ENCODE peak calls at places on chromosome 7, in nine cellular contexts. One of them, this sample, is unnamed.

GRCh38 chr7:135282621-135283295 is 49.1 kb downstream of the STRA8 start:
- DNase-seq in ovary: no peak
- DNase-seq in K562: no peak
- DNase-seq in right lobe of liver: no peak
- DNase-seq in sigmoid colon: no peak
- DNase-seq in breast epithelium: no peak
- DNase-seq in HepG2: no peak
- DNase-seq in tibial nerve: no peak
- DNase-seq in heart left ventricle: no peak
- DNase-seq in this sample: no peak

GRCh38 chr7:23216021-23216420 is 30.6 kb upstream of the GPNMB start:
- DNase-seq in ovary: no peak
- DNase-seq in K562: no peak
- DNase-seq in right lobe of liver: peak; percentile 63
- DNase-seq in sigmoid colon: peak; percentile 73
- DNase-seq in breast epithelium: no peak
- DNase-seq in HepG2: no peak
- DNase-seq in tibial nerve: peak; percentile 48
- DNase-seq in heart left ventricle: peak; percentile 68
- DNase-seq in this sample: peak; percentile 52

GRCh38 chr7:50791921-50792341 is 9.2 kb upstream of the GRB10 start:
- DNase-seq in ovary: no peak
- DNase-seq in K562: peak; percentile 19
- DNase-seq in right lobe of liver: no peak
- DNase-seq in sigmoid colon: no peak
- DNase-seq in breast epithelium: no peak
- DNase-seq in HepG2: peak; percentile 20
- DNase-seq in tibial nerve: no peak
- DNase-seq in heart left ventricle: no peak
- DNase-seq in this sample: no peak

GRCh38 chr7:44967571-44968446 is 11.0 kb downstream of the MYO1G start:
- DNase-seq in ovary: peak; percentile 16
- DNase-seq in K562: peak; percentile 64
- DNase-seq in right lobe of liver: no peak
- DNase-seq in sigmoid colon: peak; percentile 63
- DNase-seq in breast epithelium: no peak
- DNase-seq in HepG2: peak; percentile 68
- DNase-seq in tibial nerve: no peak
- DNase-seq in heart left ventricle: no peak
- DNase-seq in this sample: no peak

GRCh38 chr7:42478717-42479116 is 241.7 kb upstream of the GLI3 start:
- DNase-seq in ovary: no peak
- DNase-seq in K562: no peak
- DNase-seq in right lobe of liver: no peak
- DNase-seq in sigmoid colon: no peak
- DNase-seq in breast epithelium: no peak
- DNase-seq in HepG2: no peak
- DNase-seq in tibial nerve: no peak
- DNase-seq in heart left ventricle: peak; percentile 55
- DNase-seq in this sample: no peak

GRCh38 chr7:134709197-134709596 is 62.5 kb downstream of the BPGM start:
- DNase-seq in ovary: no peak
- DNase-seq in K562: no peak
- DNase-seq in right lobe of liver: no peak
- DNase-seq in sigmoid colon: no peak
- DNase-seq in breast epithelium: no peak
- DNase-seq in HepG2: no peak
- DNase-seq in tibial nerve: no peak
- DNase-seq in heart left ventricle: no peak
- DNase-seq in this sample: no peak

GRCh38 chr7:17939670-17940301 is 508 bp downstream of the SNX13 start:
- DNase-seq in ovary: no peak
- DNase-seq in K562: peak; percentile 65
- DNase-seq in right lobe of liver: peak; percentile 72
- DNase-seq in sigmoid colon: peak; percentile 71
- DNase-seq in breast epithelium: peak; percentile 32
- DNase-seq in HepG2: peak; percentile 13
- DNase-seq in tibial nerve: peak; percentile 24
- DNase-seq in heart left ventricle: peak; percentile 44
- DNase-seq in this sample: peak; percentile 77

GRCh38 chr7:149821191-149822148 is 16.7 kb upstream of the ZNF862 start:
- DNase-seq in ovary: no peak
- DNase-seq in K562: no peak
- DNase-seq in right lobe of liver: peak; percentile 77
- DNase-seq in sigmoid colon: no peak
- DNase-seq in breast epithelium: no peak
- DNase-seq in HepG2: peak; percentile 11
- DNase-seq in tibial nerve: no peak
- DNase-seq in heart left ventricle: peak; percentile 13
- DNase-seq in this sample: no peak

GRCh38 chr7:30351724-30352123 is 67.3 kb downstream of the ZNRF2 start:
- DNase-seq in ovary: no peak
- DNase-seq in K562: no peak
- DNase-seq in right lobe of liver: no peak
- DNase-seq in sigmoid colon: no peak
- DNase-seq in breast epithelium: no peak
- DNase-seq in HepG2: no peak
- DNase-seq in tibial nerve: no peak
- DNase-seq in heart left ventricle: no peak
- DNase-seq in this sample: no peak

GRCh38 chr7:151307536-151307935 is 34.1 kb upstream of the NUB1 start:
- DNase-seq in ovary: no peak
- DNase-seq in K562: no peak
- DNase-seq in right lobe of liver: no peak
- DNase-seq in sigmoid colon: no peak
- DNase-seq in breast epithelium: no peak
- DNase-seq in HepG2: no peak
- DNase-seq in tibial nerve: no peak
- DNase-seq in heart left ventricle: no peak
- DNase-seq in this sample: no peak

GRCh38 chr7:65269150-65269856 is 104.4 kb upstream of the ZNF92 start:
- DNase-seq in ovary: peak; percentile 36
- DNase-seq in K562: peak; percentile 97
- DNase-seq in right lobe of liver: no peak
- DNase-seq in sigmoid colon: no peak
- DNase-seq in breast epithelium: no peak
- DNase-seq in HepG2: peak; percentile 90
- DNase-seq in tibial nerve: no peak
- DNase-seq in heart left ventricle: no peak
- DNase-seq in this sample: no peak
- H3K4me3 ChIP-seq in ovary: no peak overlapping the region
- H3K4me3 ChIP-seq in K562: peak overlapping the region; percentile 60
- H3K4me3 ChIP-seq in right lobe of liver: peak overlapping the region; percentile 48
- H3K4me3 ChIP-seq in sigmoid colon: peak overlapping the region; percentile 9
- H3K4me3 ChIP-seq in breast epithelium: peak overlapping the region; percentile 65
- H3K4me3 ChIP-seq in HepG2: peak overlapping the region; percentile 82
- H3K4me3 ChIP-seq in tibial nerve: peak overlapping the region; percentile 26
- H3K4me3 ChIP-seq in heart left ventricle: no peak overlapping the region
- H3K4me3 ChIP-seq in this sample: peak overlapping the region; percentile 31

GRCh38 chr7:155559519-155560108 is 13.3 kb upstream of the CNPY1 start:
- DNase-seq in ovary: no peak
- DNase-seq in K562: no peak
- DNase-seq in right lobe of liver: peak; percentile 22
- DNase-seq in sigmoid colon: no peak
- DNase-seq in breast epithelium: no peak
- DNase-seq in HepG2: no peak
- DNase-seq in tibial nerve: no peak
- DNase-seq in heart left ventricle: no peak
- DNase-seq in this sample: no peak

GRCh38 chr7:155560196-155560595 is 13.8 kb upstream of the CNPY1 start:
- DNase-seq in ovary: no peak
- DNase-seq in K562: no peak
- DNase-seq in right lobe of liver: peak; percentile 24
- DNase-seq in sigmoid colon: no peak
- DNase-seq in breast epithelium: no peak
- DNase-seq in HepG2: no peak
- DNase-seq in tibial nerve: no peak
- DNase-seq in heart left ventricle: no peak
- DNase-seq in this sample: no peak

GRCh38 chr7:155558961-155559360 is 12.6 kb upstream of the CNPY1 start:
- DNase-seq in ovary: no peak
- DNase-seq in K562: no peak
- DNase-seq in right lobe of liver: peak; percentile 27
- DNase-seq in sigmoid colon: no peak
- DNase-seq in breast epithelium: no peak
- DNase-seq in HepG2: no peak
- DNase-seq in tibial nerve: no peak
- DNase-seq in heart left ventricle: no peak
- DNase-seq in this sample: no peak

GRCh38 chr7:155560982-155561686 is 14.8 kb upstream of the CNPY1 start:
- DNase-seq in ovary: no peak
- DNase-seq in K562: no peak
- DNase-seq in right lobe of liver: no peak
- DNase-seq in sigmoid colon: no peak
- DNase-seq in breast epithelium: no peak
- DNase-seq in HepG2: no peak
- DNase-seq in tibial nerve: no peak
- DNase-seq in heart left ventricle: no peak
- DNase-seq in this sample: no peak

DNA sequence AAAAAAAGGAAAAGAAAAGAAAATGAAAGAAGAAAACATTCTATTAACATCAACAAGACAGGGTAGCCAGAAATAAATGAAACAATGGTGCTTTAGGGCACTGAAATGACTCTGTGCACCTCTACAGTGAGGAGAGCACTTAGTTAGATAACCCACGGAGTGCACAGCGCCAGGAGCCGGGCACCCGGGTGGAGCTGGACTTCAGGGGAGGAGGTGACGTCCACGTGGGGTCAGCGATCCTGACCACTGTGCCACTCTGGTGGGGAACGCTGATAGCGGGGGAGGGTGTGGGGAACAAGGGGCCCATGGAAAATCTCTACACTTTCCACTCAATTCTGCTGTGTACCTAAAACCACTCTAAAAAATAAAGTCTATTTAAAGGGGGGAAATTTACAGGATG is 15.7 kb upstream of the CNPY1 start:
- DNase-seq in ovary: no peak
- DNase-seq in K562: no peak
- DNase-seq in right lobe of liver: peak; percentile 39
- DNase-seq in sigmoid colon: no peak
- DNase-seq in breast epithelium: no peak
- DNase-seq in HepG2: no peak
- DNase-seq in tibial nerve: no peak
- DNase-seq in heart left ventricle: no peak
- DNase-seq in this sample: no peak
- TF ChIP-seq POLR2A in ovary: no peak
- TF ChIP-seq POLR2A in K562: no peak
- TF ChIP-seq POLR2A in right lobe of liver: no peak
- TF ChIP-seq POLR2A in sigmoid colon: no peak
- TF ChIP-seq POLR2A in breast epithelium: no peak
- TF ChIP-seq POLR2A in HepG2: no peak
- TF ChIP-seq POLR2A in tibial nerve: no peak
- TF ChIP-seq POLR2A in heart left ventricle: no peak
- TF ChIP-seq POLR2A in this sample: no peak

GRCh38 chr7:92697414-92697813 is 107.2 kb upstream of the FAM133B start:
- DNase-seq in ovary: no peak
- DNase-seq in K562: no peak
- DNase-seq in right lobe of liver: no peak
- DNase-seq in sigmoid colon: no peak
- DNase-seq in breast epithelium: no peak
- DNase-seq in HepG2: no peak
- DNase-seq in tibial nerve: no peak
- DNase-seq in heart left ventricle: no peak
- DNase-seq in this sample: no peak

GRCh38 chr7:92694211-92694610 is 104.0 kb upstream of the FAM133B start:
- DNase-seq in ovary: no peak
- DNase-seq in K562: no peak
- DNase-seq in right lobe of liver: no peak
- DNase-seq in sigmoid colon: no peak
- DNase-seq in breast epithelium: no peak
- DNase-seq in HepG2: no peak
- DNase-seq in tibial nerve: no peak
- DNase-seq in heart left ventricle: no peak
- DNase-seq in this sample: no peak

GRCh38 chr7:92696584-92696983 is 106.4 kb upstream of the FAM133B start:
- DNase-seq in ovary: no peak
- DNase-seq in K562: no peak
- DNase-seq in right lobe of liver: no peak
- DNase-seq in sigmoid colon: no peak
- DNase-seq in breast epithelium: no peak
- DNase-seq in HepG2: no peak
- DNase-seq in tibial nerve: no peak
- DNase-seq in heart left ventricle: no peak
- DNase-seq in this sample: no peak

GRCh38 chr7:92697012-92697411 is 106.8 kb upstream of the FAM133B start:
- DNase-seq in ovary: no peak
- DNase-seq in K562: no peak
- DNase-seq in right lobe of liver: no peak
- DNase-seq in sigmoid colon: no peak
- DNase-seq in breast epithelium: no peak
- DNase-seq in HepG2: no peak
- DNase-seq in tibial nerve: no peak
- DNase-seq in heart left ventricle: no peak
- DNase-seq in this sample: no peak

DNA sequence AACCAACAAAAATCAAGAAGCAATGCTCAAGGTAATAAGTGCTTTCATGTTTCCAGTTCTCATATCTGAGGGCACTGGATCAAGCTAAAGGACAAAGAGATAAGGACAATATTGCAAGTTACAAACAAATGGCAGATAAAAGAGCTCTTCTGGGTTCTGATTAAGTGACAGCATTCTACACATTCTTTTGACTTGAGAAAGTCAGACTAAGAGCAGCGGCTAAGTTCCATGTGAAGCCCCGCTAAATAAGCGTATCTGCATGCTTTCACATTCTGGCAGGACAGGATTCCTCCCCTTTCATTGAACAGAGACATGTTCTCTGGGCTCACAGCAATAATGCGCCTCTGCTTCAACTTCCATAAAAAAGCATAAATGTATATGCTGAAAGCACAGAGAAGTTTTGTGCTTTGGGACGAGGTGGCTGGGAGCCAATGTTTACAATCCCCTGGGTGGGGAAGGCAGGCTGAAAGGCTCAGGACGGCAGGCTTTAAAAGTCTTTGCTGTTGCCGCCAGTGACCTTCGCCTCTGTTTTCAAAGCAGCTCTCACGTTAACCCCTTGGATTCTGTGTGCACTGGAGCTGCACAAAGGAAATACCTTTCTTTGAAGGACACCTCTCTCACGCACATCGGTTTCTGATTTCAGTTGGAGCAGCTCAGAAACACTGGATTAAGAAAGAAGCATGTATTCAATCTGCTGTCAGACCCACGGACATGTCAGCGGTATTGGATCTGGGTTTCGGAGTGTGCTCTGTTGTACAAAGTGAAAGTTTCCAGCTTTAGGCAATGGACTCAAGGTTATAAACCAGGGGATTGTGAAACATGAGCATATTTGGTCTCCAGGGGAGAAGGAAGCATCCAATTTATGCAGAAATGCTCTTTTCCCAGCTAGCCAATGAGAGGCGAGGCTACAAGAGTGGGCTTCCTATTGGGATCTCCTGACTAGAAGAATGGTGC is 105.4 kb upstream of the FAM133B start:
- DNase-seq in ovary: peak; percentile 44
- DNase-seq in K562: peak; percentile 19
- DNase-seq in right lobe of liver: peak; percentile 86
- DNase-seq in sigmoid colon: no peak
- DNase-seq in breast epithelium: no peak
- DNase-seq in HepG2: peak; percentile 99
- DNase-seq in tibial nerve: peak; percentile 31
- DNase-seq in heart left ventricle: peak; percentile 38
- DNase-seq in this sample: no peak
- H3K4me3 ChIP-seq in ovary: peak overlapping the region; percentile 42
- H3K4me3 ChIP-seq in K562: no peak overlapping the region
- H3K4me3 ChIP-seq in right lobe of liver: peak overlapping the region; percentile 57
- H3K4me3 ChIP-seq in sigmoid colon: peak overlapping the region; percentile 47
- H3K4me3 ChIP-seq in breast epithelium: peak overlapping the region; percentile 71
- H3K4me3 ChIP-seq in HepG2: peak overlapping the region; percentile 40
- H3K4me3 ChIP-seq in tibial nerve: peak overlapping the region; percentile 42
- H3K4me3 ChIP-seq in heart left ventricle: peak overlapping the region; percentile 0
- H3K4me3 ChIP-seq in this sample: peak overlapping the region; percentile 59

GRCh38 chr7:106312906-106313305 is 28.1 kb upstream of the NAMPT start:
- DNase-seq in ovary: no peak
- DNase-seq in K562: no peak
- DNase-seq in right lobe of liver: no peak
- DNase-seq in sigmoid colon: no peak
- DNase-seq in breast epithelium: no peak
- DNase-seq in HepG2: no peak
- DNase-seq in tibial nerve: no peak
- DNase-seq in heart left ventricle: no peak
- DNase-seq in this sample: no peak
- TF ChIP-seq POLR2A in ovary: no peak
- TF ChIP-seq POLR2A in K562: no peak
- TF ChIP-seq POLR2A in right lobe of liver: no peak
- TF ChIP-seq POLR2A in sigmoid colon: no peak
- TF ChIP-seq POLR2A in breast epithelium: no peak
- TF ChIP-seq POLR2A in HepG2: no peak
- TF ChIP-seq POLR2A in tibial nerve: no peak
- TF ChIP-seq POLR2A in heart left ventricle: no peak
- TF ChIP-seq POLR2A in this sample: no peak